ENCODE peak calls at places on chromosomes 1 and 21, in eight cellular contexts. F is left lung; P is colonic mucosa; O is CD8-positive, alpha-beta memory T cell; Y is heart left ventricle; G is uterus; J is NT2/D1; W is left ventricle myocardium inferior. L is an unnamed sample.

GRCh38 chr1:180773210-180773865 is 139.4 kb upstream of the KIAA1614 start:
- DNase-seq in F (no peak), P (no peak), O (no peak), Y (no peak), G (no peak), J (no peak), W (no peak), L (peak; percentile 47)

GRCh38 chr1:200038987-200039848 is 11.7 kb downstream of the NR5A2 start:
- DNase-seq in F (peak; percentile 86), P (peak; percentile 61), O (no peak), Y (peak; percentile 34), G (no peak), J (no peak), W (no peak), L (no peak)

GRCh38 chr1:211327341-211327921 is 798 bp downstream of the TRAF5 start:
- DNase-seq in F (no peak), P (peak; percentile 58), O (no peak), Y (no peak), G (peak; percentile 31), J (peak; percentile 50), W (no peak), L (peak; percentile 54)

GRCh38 chr1:240417317-240417716 is 194.6 kb downstream of the GREM2 start:
- DNase-seq in F (no peak), P (no peak), O (no peak), Y (no peak), G (no peak), J (no peak), W (no peak), L (no peak)

GRCh38 chr1:167774710-167775109 is 52.9 kb downstream of the MPZL1 start:
- DNase-seq in F (no peak), P (no peak), O (no peak), Y (no peak), G (no peak), J (no peak), W (no peak), L (no peak)

GRCh38 chr21:25369524-25370300 is 237.6 kb downstream of the MRPL39 start:
- DNase-seq in F (no peak), P (no peak), O (no peak), Y (no peak), G (no peak), J (no peak), W (no peak), L (no peak)

GRCh38 chr1:115828101-115829022 is 12.6 kb downstream of the NHLH2 start:
- DNase-seq in F (peak; percentile 81), P (peak; percentile 21), O (no peak), Y (peak; percentile 40), G (peak; percentile 46), J (no peak), W (no peak), L (no peak)

GRCh38 chr1:20903452-20903851 is 116.3 kb upstream of the HP1BP3 start:
- DNase-seq in F (no peak), P (no peak), O (no peak), Y (no peak), G (no peak), J (no peak), W (no peak), L (no peak)

GRCh38 chr1:19345391-19345790 is 33.3 kb downstream of the SLC66A1 start:
- DNase-seq in F (no peak), P (no peak), O (no peak), Y (no peak), G (no peak), J (no peak), W (no peak), L (no peak)

GRCh38 chr1:109156916-109157385 is 43.0 kb downstream of the ELAPOR1 start:
- DNase-seq in F (no peak), P (peak; percentile 61), O (no peak), Y (no peak), G (no peak), J (no peak), W (no peak), L (no peak)

GRCh38 chr1:89546934-89547562 is 22.4 kb downstream of the LRRC8B start:
- DNase-seq in F (no peak), P (no peak), O (no peak), Y (no peak), G (no peak), J (no peak), W (no peak), L (no peak)
- H3K4me1 ChIP-seq in F (peaks cover 2% of the 10 kb centered on the region), P (no peaks in the 10 kb centered on the region), O (peaks cover 18% of the 10 kb centered on the region), Y (peaks cover 26% of the 10 kb centered on the region), G (no peaks in the 10 kb centered on the region), J (no peaks in the 10 kb centered on the region), W (peaks cover 59% of the 10 kb centered on the region), L (peaks cover 22% of the 10 kb centered on the region)

DNA sequence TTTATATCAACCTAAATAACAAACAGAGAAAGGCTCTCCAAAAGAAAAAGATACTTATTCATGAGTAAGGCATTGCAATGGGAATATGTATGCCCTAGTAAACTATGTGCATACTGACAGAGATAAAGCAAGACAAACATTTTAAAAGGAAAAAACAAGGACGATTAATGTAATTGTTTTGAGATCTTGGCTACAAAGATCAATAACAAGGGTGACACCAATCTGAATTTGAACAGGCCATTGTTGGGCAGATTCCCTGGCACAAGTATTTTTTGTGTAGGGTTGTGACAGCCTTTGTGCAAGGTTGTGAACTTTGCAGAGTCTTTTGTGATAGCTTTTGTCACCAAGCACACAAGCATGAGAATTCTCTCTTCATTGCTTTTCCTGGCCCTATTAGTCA is 85.3 kb downstream of the EDEM3 start:
- DNase-seq in F (no peak), P (no peak), O (no peak), Y (no peak), G (no peak), J (no peak), W (no peak), L (no peak)
- H3K4me3 ChIP-seq in F (no peak overlapping the region), P (no peak overlapping the region), O (no peak overlapping the region), Y (no peak overlapping the region), G (no peak overlapping the region), J (no peak overlapping the region), W (no peak overlapping the region), L (no peak overlapping the region)

DNA sequence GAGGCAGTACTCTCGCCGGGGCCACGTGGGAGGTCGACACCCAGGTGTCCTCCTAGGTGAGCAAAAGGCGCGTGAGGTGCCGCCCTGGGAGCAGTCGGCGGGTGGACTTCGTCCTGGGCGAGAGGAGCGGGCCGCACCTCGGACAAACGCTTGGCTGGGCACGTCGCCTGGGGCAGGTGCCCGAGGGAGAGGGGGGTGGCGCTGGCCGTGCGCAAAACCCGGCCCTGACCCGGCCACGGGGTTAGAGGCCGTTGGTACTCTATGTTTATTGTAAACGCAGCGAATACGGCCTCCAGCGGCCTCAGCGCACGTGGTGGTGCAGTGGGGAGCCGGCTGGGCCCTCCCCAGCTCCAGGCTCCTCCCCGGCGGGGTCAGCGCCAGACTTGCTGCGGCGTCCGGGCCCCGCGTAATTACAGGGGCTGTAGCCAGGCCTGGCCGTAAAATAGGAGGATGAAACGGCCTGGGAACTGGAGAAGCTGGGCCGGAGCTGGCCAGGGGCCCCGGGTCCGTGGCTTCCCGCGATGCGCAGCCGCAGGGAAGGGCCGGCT is 1.7 kb upstream of the EFNA1 start:
- DNase-seq in F (peak; percentile 86), P (peak; percentile 95), O (no peak), Y (peak; percentile 66), G (peak; percentile 75), J (no peak), W (peak; percentile 56), L (no peak)
- H3K4me1 ChIP-seq in F (peaks cover 33% of the 10 kb centered on the region), P (peaks cover 14% of the 10 kb centered on the region), O (peaks cover 34% of the 10 kb centered on the region), Y (peaks cover 19% of the 10 kb centered on the region), G (peaks cover 23% of the 10 kb centered on the region), J (peaks cover 45% of the 10 kb centered on the region), W (peaks cover 70% of the 10 kb centered on the region), L (peaks cover 65% of the 10 kb centered on the region)

DNA sequence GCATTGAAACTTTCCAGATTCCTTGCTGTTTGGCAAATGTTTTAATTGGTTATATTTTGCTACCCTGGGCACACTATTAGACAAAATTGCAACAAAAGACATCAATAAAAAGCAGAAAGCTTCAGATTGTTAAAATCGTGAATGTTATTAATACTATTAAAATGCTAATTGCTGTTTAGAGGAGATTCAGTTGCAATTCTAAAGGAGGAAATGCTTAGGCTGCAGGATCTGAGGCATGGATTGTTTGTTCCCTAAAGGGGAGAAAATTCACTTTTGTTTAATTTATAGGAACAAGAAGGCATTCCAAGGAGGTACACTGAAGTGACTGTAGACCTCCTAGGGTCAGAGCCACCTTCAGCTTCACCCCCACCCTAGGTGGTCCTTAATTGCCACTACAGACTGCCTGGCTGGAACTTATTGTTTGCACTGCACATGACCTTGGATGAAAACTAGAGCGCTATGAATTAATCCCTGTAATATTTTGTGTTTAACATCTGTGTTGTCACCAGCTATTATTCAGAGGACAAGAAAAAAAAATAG is 1266.9 kb upstream of the ADGRL2 start:
- DNase-seq in F (no peak), P (no peak), O (no peak), Y (no peak), G (no peak), J (no peak), W (no peak), L (peak; percentile 46)
- H3K4me3 ChIP-seq in F (no peak overlapping the region), P (no peak overlapping the region), O (no peak overlapping the region), Y (no peak overlapping the region), G (no peak overlapping the region), J (no peak overlapping the region), W (no peak overlapping the region), L (no peak overlapping the region)

GRCh38 chr1:197908695-197909336 is 6.4 kb downstream of the C1orf53 start:
- DNase-seq in F (no peak), P (no peak), O (no peak), Y (no peak), G (no peak), J (no peak), W (no peak), L (no peak)
- H3K4me1 ChIP-seq in F (peaks cover 10% of the 10 kb centered on the region), P (peaks cover 12% of the 10 kb centered on the region), O (peaks cover 52% of the 10 kb centered on the region), Y (peaks cover 22% of the 10 kb centered on the region), G (peaks cover 21% of the 10 kb centered on the region), J (peaks cover 18% of the 10 kb centered on the region), W (peaks cover 43% of the 10 kb centered on the region), L (peaks cover 6% of the 10 kb centered on the region)

DNA sequence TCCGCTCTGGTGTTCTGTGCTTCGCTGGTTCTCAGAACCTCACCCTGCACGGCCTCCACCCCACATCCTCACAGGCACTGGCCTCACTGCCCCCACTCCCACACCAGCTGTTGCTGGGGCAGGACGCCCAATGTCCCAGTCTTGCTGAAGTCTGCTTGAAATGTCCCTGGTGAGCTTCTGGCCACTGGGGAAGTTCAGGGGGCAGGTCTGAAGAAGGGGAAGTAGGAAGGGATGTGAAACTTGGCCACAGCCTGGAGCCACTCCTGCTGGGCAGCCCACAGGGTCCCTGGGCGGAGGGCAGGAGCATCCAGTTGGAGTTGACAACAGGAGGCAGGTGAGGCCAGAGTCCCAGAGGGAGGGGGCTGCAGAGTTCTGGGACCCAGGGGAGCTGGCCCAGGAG is at the start of gene C1QA:
- DNase-seq in F (peak; percentile 84), P (peak; percentile 33), O (no peak), Y (peak; percentile 83), G (no peak), J (no peak), W (peak; percentile 62), L (no peak)
- H3K4me3 ChIP-seq in F (peak within 1 kb of the TSS; percentile 40), P (peak within 1 kb of the TSS; percentile 9), O (no peak within 1 kb of the TSS), Y (peak within 1 kb of the TSS; percentile 35), G (no peak within 1 kb of the TSS), J (no peak within 1 kb of the TSS), W (peak within 1 kb of the TSS; percentile 44), L (no peak within 1 kb of the TSS)